ENCODE peak calls at places on chromosomes 11 and 22, in eight cellular contexts. B is lower leg skin, H is kidney epithelial cell, N is fibroblast of mammary gland, Y is pancreas, K is HCT116, Q is PC-9, I is astrocyte of the spinal cord. W is an unnamed sample.
A peak's percentile ranks its signal among the peaks of the same experiment; 100 is the strongest.

GRCh38 chr11:123472236-123472935 is 42.3 kb downstream of the GRAMD1B start:
- DNase-seq in H (no peak), B (peak; percentile 68), K (no peak), Y (no peak), N (no peak), Q (no peak), I (no peak), W (no peak)

GRCh38 chr11:72738199-72739141 is 13.7 kb downstream of the ARAP1 start:
- DNase-seq in N (peak; percentile 73), Y (no peak), H (no peak), I (no peak), K (no peak), Q (peak; percentile 54), B (peak; percentile 92), W (no peak)

GRCh38 chr11:125410091-125410490 is 86.0 kb downstream of the FEZ1 start:
- DNase-seq in H (no peak), I (no peak), N (no peak), K (no peak), Q (no peak), Y (no peak), B (no peak), W (no peak)

GRCh38 chr11:77267910-77268309 is 33.6 kb downstream of the GDPD4 start:
- DNase-seq in B (no peak), Y (no peak), N (peak; percentile 92), H (no peak), I (peak; percentile 73), K (no peak), Q (no peak), W (no peak)

GRCh38 chr11:72317982-72318381 is 74.0 kb upstream of the PHOX2A start:
- DNase-seq in N (no peak), H (no peak), B (no peak), Q (no peak), I (no peak), K (no peak), Y (no peak), W (no peak)

GRCh38 chr11:58562375-58562800 is 13.3 kb downstream of the LPXN start:
- DNase-seq in B (no peak), N (no peak), I (no peak), H (no peak), K (no peak), Y (no peak), Q (no peak), W (no peak)

GRCh38 chr11:6418958-6419611 is at the start of gene APBB1:
- DNase-seq in N (peak; percentile 46), B (peak; percentile 90), Q (no peak), K (no peak), H (no peak), Y (peak; percentile 62), I (peak; percentile 38), W (no peak)

GRCh38 chr11:36053314-36053713 is 109.5 kb downstream of the LDLRAD3 start:
- DNase-seq in K (no peak), N (no peak), I (no peak), Q (no peak), H (no peak), Y (no peak), B (no peak), W (no peak)

GRCh38 chr11:13135385-13136271 is 126.5 kb downstream of the RASSF10 start:
- DNase-seq in K (no peak), H (no peak), Q (no peak), I (peak; percentile 96), N (peak; percentile 37), Y (no peak), B (no peak), W (peak; percentile 52)

GRCh38 chr11:69881467-69882269 is 62.5 kb upstream of the FGF3 start:
- DNase-seq in B (no peak), K (no peak), N (no peak), Y (no peak), Q (no peak), H (no peak), I (no peak), W (no peak)

GRCh38 chr22:18947905-18948304 is 11.8 kb upstream of the PRODH start:
- DNase-seq in B (peak; percentile 81), K (no peak), H (no peak), N (no peak), Y (no peak), I (no peak), Q (no peak), W (no peak)

GRCh38 chr11:133966147-133966546 is 9.4 kb upstream of the IGSF9B start:
- DNase-seq in Q (no peak), B (no peak), H (no peak), Y (no peak), N (no peak), I (no peak), K (no peak), W (no peak)

GRCh38 chr11:5335166-5335565 is 8.2 kb downstream of the OR51B5 start:
- DNase-seq in I (no peak), Y (no peak), K (no peak), H (no peak), B (no peak), N (no peak), Q (no peak), W (no peak)

GRCh38 chr11:96486890-96487633 is 97.2 kb downstream of the JRKL start:
- DNase-seq in B (no peak), K (no peak), Y (peak; percentile 48), H (peak; percentile 52), N (no peak), Q (peak; percentile 88), I (peak; percentile 58), W (no peak)

GRCh38 chr22:36541831-36542391 is 12.9 kb upstream of the EIF3D start:
- DNase-seq in B (no peak), N (peak; percentile 94), Y (no peak), I (peak; percentile 87), K (peak; percentile 64), Q (peak; percentile 90), H (peak; percentile 94), W (peak; percentile 65)

GRCh38 chr11:36751251-36751839 is 153.3 kb upstream of the RAG2 start:
- DNase-seq in H (no peak), Q (no peak), N (no peak), I (no peak), K (no peak), Y (no peak), B (no peak), W (no peak)

GRCh38 chr11:128559496-128560103 is 27.8 kb downstream of the ETS1 start:
- DNase-seq in H (no peak), B (no peak), I (no peak), K (no peak), Q (no peak), Y (no peak), N (peak; percentile 46), W (no peak)

GRCh38 chr11:44398266-44399045 is 88.5 kb upstream of the ALX4 start:
- DNase-seq in Q (peak; percentile 3), N (no peak), B (peak; percentile 68), I (no peak), K (no peak), H (no peak), Y (no peak), W (no peak)

GRCh38 chr22:20058989-20059770 is 20.9 kb upstream of the DGCR8 start:
- DNase-seq in Q (no peak), K (no peak), I (no peak), H (no peak), N (no peak), B (no peak), Y (no peak), W (no peak)

GRCh38 chr22:33062402-33062801 is 4.2 kb upstream of the SYN3 start:
- DNase-seq in H (no peak), B (no peak), K (no peak), I (no peak), Y (no peak), N (no peak), Q (no peak), W (no peak)
- TF ChIP-seq CTCF in H (no peak), B (no peak), K (no peak), I (no peak), Y (no peak), N (no peak), Q (no peak), W (no peak)

GRCh38 chr22:39151329-39151975 is 1.0 kb downstream of the CBX7 start:
- DNase-seq in N (no peak), I (no peak), B (no peak), H (no peak), K (no peak), Q (no peak), Y (no peak), W (no peak)

GRCh38 chr22:39149915-39150847 is 2.3 kb downstream of the CBX7 start:
- DNase-seq in Q (no peak), Y (no peak), N (no peak), B (no peak), K (no peak), H (no peak), I (no peak), W (no peak)

GRCh38 chr22:39152024-39152510 is 413 bp downstream of the CBX7 start:
- DNase-seq in N (no peak), Q (no peak), B (no peak), H (no peak), Y (no peak), K (no peak), I (no peak), W (no peak)

GRCh38 chr22:39152511-39153219 is at the start of gene CBX7:
- DNase-seq in Y (peak; percentile 96), K (peak; percentile 74), B (peak; percentile 99), Q (peak; percentile 79), H (no peak), N (peak; percentile 68), I (peak; percentile 80), W (peak; percentile 21)

GRCh38 chr22:39150848-39151215 is 1.6 kb downstream of the CBX7 start:
- DNase-seq in B (no peak), I (no peak), N (no peak), Y (no peak), Q (no peak), K (no peak), H (no peak), W (no peak)
- H3K4me3 ChIP-seq in B (no peak overlapping the region), I (no peak overlapping the region), N (no peak overlapping the region), Y (no peak overlapping the region), Q (no peak overlapping the region), K (no peak overlapping the region), H (no peak overlapping the region), W (no peak overlapping the region)

GRCh38 chr11:119726585-119727522 is 2.1 kb downstream of the NECTIN1 start:
- DNase-seq in Y (peak; percentile 32), H (no peak), I (no peak), N (no peak), Q (no peak), K (no peak), B (no peak), W (no peak)

GRCh38 chr11:119728651-119729580 is at the start of gene NECTIN1:
- DNase-seq in H (peak; percentile 43), K (peak; percentile 60), Y (peak; percentile 90), N (peak; percentile 75), B (peak; percentile 98), Q (peak; percentile 80), I (peak; percentile 85), W (peak; percentile 30)

GRCh38 chr11:119728226-119728626 is 774 bp downstream of the NECTIN1 start:
- DNase-seq in Q (no peak), N (no peak), K (no peak), Y (peak; percentile 48), B (no peak), H (no peak), I (no peak), W (no peak)

GRCh38 chr11:119726150-119726553 is 2.8 kb downstream of the NECTIN1 start:
- DNase-seq in N (no peak), H (no peak), K (no peak), I (no peak), Q (no peak), Y (peak; percentile 31), B (no peak), W (no peak)

GRCh38 chr11:119727523-119728081 is 1.4 kb downstream of the NECTIN1 start:
- DNase-seq in N (no peak), Y (peak; percentile 54), Q (no peak), B (no peak), K (no peak), I (no peak), H (no peak), W (no peak)
- TF ChIP-seq CTCF in N (no peak), Y (peak; percentile 7), Q (no peak), B (no peak), K (no peak), I (peak; percentile 15), H (no peak), W (peak; percentile 10)

GRCh38 chr22:30636226-30637077 is 871 bp downstream of the SLC35E4 start:
- DNase-seq in Q (peak; percentile 50), H (no peak), Y (peak; percentile 38), B (peak; percentile 87), I (peak; percentile 8), N (peak; percentile 11), K (no peak), W (no peak)
- H3K4me3 ChIP-seq in Q (peak overlapping the region; percentile 74), H (peak overlapping the region; percentile 52), Y (peak overlapping the region; percentile 55), B (peak overlapping the region; percentile 45), I (peak overlapping the region; percentile 44), N (peak overlapping the region; percentile 74), K (peak overlapping the region; percentile 51), W (peak overlapping the region; percentile 73)